ENCODE peak calls at places on chromosome 13, in ten cellular contexts. One of them, this sample, is unnamed.

GRCh38 chr13:50518131-50518530 is 325.4 kb downstream of the DLEU7 start:
- DNase-seq in HepG2: no peak
- DNase-seq in vagina: no peak
- DNase-seq in GM12878: no peak
- DNase-seq in breast epithelium: no peak
- DNase-seq in sigmoid colon: no peak
- DNase-seq in prostate gland: no peak
- DNase-seq in GM23338: no peak
- DNase-seq in HCT116: no peak
- DNase-seq in K562: no peak
- DNase-seq in this sample: no peak

GRCh38 chr13:100131863-100132574 is 43.1 kb downstream of the PCCA start:
- DNase-seq in GM23338: no peak
- DNase-seq in K562: peak
- DNase-seq in breast epithelium: no peak
- DNase-seq in prostate gland: no peak
- DNase-seq in HCT116: peak
- DNase-seq in vagina: no peak
- DNase-seq in GM12878: no peak
- DNase-seq in sigmoid colon: no peak
- DNase-seq in HepG2: peak
- DNase-seq in this sample: no peak

GRCh38 chr13:113489549-113490495 is 689 bp downstream of the DCUN1D2 start:
- DNase-seq in K562: peak
- DNase-seq in sigmoid colon: peak
- DNase-seq in GM23338: peak
- DNase-seq in GM12878: no peak
- DNase-seq in HCT116: no peak
- DNase-seq in HepG2: no peak
- DNase-seq in prostate gland: no peak
- DNase-seq in breast epithelium: no peak
- DNase-seq in vagina: no peak
- DNase-seq in this sample: no peak

GRCh38 chr13:79647518-79647917 is 166.6 kb downstream of the NDFIP2 start:
- DNase-seq in prostate gland: peak
- DNase-seq in HepG2: no peak
- DNase-seq in breast epithelium: no peak
- DNase-seq in HCT116: no peak
- DNase-seq in vagina: no peak
- DNase-seq in sigmoid colon: no peak
- DNase-seq in GM12878: no peak
- DNase-seq in GM23338: no peak
- DNase-seq in K562: no peak
- DNase-seq in this sample: no peak

GRCh38 chr13:109719962-109720646 is 66.3 kb downstream of the IRS2 start:
- DNase-seq in HCT116: no peak
- DNase-seq in vagina: peak
- DNase-seq in HepG2: no peak
- DNase-seq in sigmoid colon: no peak
- DNase-seq in GM12878: no peak
- DNase-seq in GM23338: no peak
- DNase-seq in prostate gland: no peak
- DNase-seq in breast epithelium: no peak
- DNase-seq in K562: peak
- DNase-seq in this sample: no peak

GRCh38 chr13:39462456-39462855 is 140.5 kb downstream of the LHFPL6 start:
- DNase-seq in vagina: no peak
- DNase-seq in sigmoid colon: no peak
- DNase-seq in prostate gland: peak
- DNase-seq in HCT116: no peak
- DNase-seq in breast epithelium: no peak
- DNase-seq in GM23338: no peak
- DNase-seq in HepG2: no peak
- DNase-seq in GM12878: no peak
- DNase-seq in K562: no peak
- DNase-seq in this sample: no peak

GRCh38 chr13:46343279-46343949 is 43.6 kb downstream of the RUBCNL start:
- DNase-seq in HCT116: no peak
- DNase-seq in GM23338: peak
- DNase-seq in HepG2: no peak
- DNase-seq in prostate gland: no peak
- DNase-seq in vagina: no peak
- DNase-seq in breast epithelium: no peak
- DNase-seq in GM12878: no peak
- DNase-seq in sigmoid colon: no peak
- DNase-seq in K562: peak
- DNase-seq in this sample: no peak

GRCh38 chr13:50796463-50796862 is 47.0 kb downstream of the DLEU7 start:
- DNase-seq in K562: no peak
- DNase-seq in GM23338: no peak
- DNase-seq in vagina: no peak
- DNase-seq in HepG2: no peak
- DNase-seq in sigmoid colon: no peak
- DNase-seq in HCT116: no peak
- DNase-seq in prostate gland: no peak
- DNase-seq in breast epithelium: no peak
- DNase-seq in GM12878: no peak
- DNase-seq in this sample: no peak

GRCh38 chr13:36344886-36345437 is 1.2 kb downstream of the SPART start:
- DNase-seq in GM12878: no peak
- DNase-seq in breast epithelium: no peak
- DNase-seq in HepG2: no peak
- DNase-seq in sigmoid colon: no peak
- DNase-seq in prostate gland: peak
- DNase-seq in vagina: no peak
- DNase-seq in GM23338: peak
- DNase-seq in K562: peak
- DNase-seq in HCT116: no peak
- DNase-seq in this sample: no peak

GRCh38 chr13:107364658-107365057 is 796.7 kb upstream of the ARGLU1 start:
- DNase-seq in HepG2: no peak
- DNase-seq in vagina: no peak
- DNase-seq in GM12878: no peak
- DNase-seq in breast epithelium: no peak
- DNase-seq in sigmoid colon: no peak
- DNase-seq in HCT116: no peak
- DNase-seq in K562: no peak
- DNase-seq in prostate gland: no peak
- DNase-seq in GM23338: no peak
- DNase-seq in this sample: no peak

GRCh38 chr13:96089749-96090239 is at the start of gene HS6ST3:
- DNase-seq in vagina: no peak
- DNase-seq in sigmoid colon: no peak
- DNase-seq in HCT116: peak
- DNase-seq in K562: peak
- DNase-seq in GM23338: peak
- DNase-seq in prostate gland: peak
- DNase-seq in HepG2: no peak
- DNase-seq in GM12878: no peak
- DNase-seq in breast epithelium: no peak
- DNase-seq in this sample: no peak

GRCh38 chr13:45828253-45828968 is 23.1 kb downstream of the SIAH3 start:
- DNase-seq in GM23338: peak
- DNase-seq in K562: no peak
- DNase-seq in HCT116: no peak
- DNase-seq in sigmoid colon: no peak
- DNase-seq in GM12878: no peak
- DNase-seq in breast epithelium: no peak
- DNase-seq in vagina: peak
- DNase-seq in HepG2: no peak
- DNase-seq in prostate gland: no peak
- DNase-seq in this sample: no peak

DNA sequence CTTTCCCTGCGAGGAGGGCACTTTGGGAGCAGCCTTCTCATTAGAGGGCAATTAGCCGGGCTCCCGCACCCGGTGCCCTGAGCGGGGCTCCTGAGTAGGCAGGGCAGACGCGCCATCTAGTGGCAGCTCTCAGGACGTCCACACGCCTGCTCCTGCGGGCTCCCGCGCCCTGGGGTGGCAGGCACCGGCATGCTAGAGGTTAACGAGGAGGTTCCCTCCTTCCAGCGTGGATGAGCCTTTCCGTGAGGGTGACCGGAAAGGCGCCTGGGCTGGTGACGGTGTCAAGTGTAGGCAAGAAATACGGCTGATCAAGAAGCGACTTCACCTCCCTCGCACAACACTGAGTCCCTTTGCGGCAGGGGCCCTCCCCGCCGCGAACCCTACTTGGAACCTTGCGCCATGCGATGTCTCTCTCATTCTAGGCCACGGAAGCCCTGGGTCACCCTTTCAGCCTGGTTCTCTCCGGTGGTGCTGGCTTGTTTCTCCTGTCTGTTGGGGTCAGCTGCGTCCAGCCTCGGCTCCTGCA is 67.7 kb downstream of the ALOX5AP start:
- DNase-seq in GM23338: peak
- DNase-seq in breast epithelium: peak
- DNase-seq in sigmoid colon: peak
- DNase-seq in GM12878: peak
- DNase-seq in HCT116: peak
- DNase-seq in K562: peak
- DNase-seq in vagina: no peak
- DNase-seq in HepG2: peak
- DNase-seq in prostate gland: peak
- DNase-seq in this sample: no peak
- H3K4me3 ChIP-seq in GM23338: peak
- H3K4me3 ChIP-seq in breast epithelium: peak
- H3K4me3 ChIP-seq in sigmoid colon: peak
- H3K4me3 ChIP-seq in GM12878: no peak
- H3K4me3 ChIP-seq in HCT116: no peak
- H3K4me3 ChIP-seq in K562: no peak
- H3K4me3 ChIP-seq in vagina: peak
- H3K4me3 ChIP-seq in HepG2: no peak
- H3K4me3 ChIP-seq in prostate gland: peak
- H3K4me3 ChIP-seq in this sample: no peak

GRCh38 chr13:37503287-37503686 is 95.3 kb downstream of the POSTN start:
- DNase-seq in prostate gland: no peak
- DNase-seq in K562: no peak
- DNase-seq in sigmoid colon: no peak
- DNase-seq in GM23338: no peak
- DNase-seq in vagina: no peak
- DNase-seq in GM12878: no peak
- DNase-seq in breast epithelium: no peak
- DNase-seq in HepG2: no peak
- DNase-seq in HCT116: no peak
- DNase-seq in this sample: no peak
- TF ChIP-seq POLR2AphosphoS5 in prostate gland: no peak
- TF ChIP-seq POLR2AphosphoS5 in K562: no peak
- TF ChIP-seq POLR2AphosphoS5 in sigmoid colon: no peak
- TF ChIP-seq POLR2AphosphoS5 in GM23338: no peak
- TF ChIP-seq POLR2AphosphoS5 in vagina: no peak
- TF ChIP-seq POLR2AphosphoS5 in GM12878: no peak
- TF ChIP-seq POLR2AphosphoS5 in breast epithelium: no peak
- TF ChIP-seq POLR2AphosphoS5 in HepG2: no peak
- TF ChIP-seq POLR2AphosphoS5 in HCT116: no peak
- TF ChIP-seq POLR2AphosphoS5 in this sample: no peak

GRCh38 chr13:57638147-57638890 is 6.8 kb downstream of the PCDH17 start:
- DNase-seq in sigmoid colon: no peak
- DNase-seq in breast epithelium: no peak
- DNase-seq in HCT116: no peak
- DNase-seq in K562: no peak
- DNase-seq in GM12878: no peak
- DNase-seq in GM23338: no peak
- DNase-seq in HepG2: no peak
- DNase-seq in vagina: no peak
- DNase-seq in prostate gland: no peak
- DNase-seq in this sample: no peak
- H3K4me3 ChIP-seq in sigmoid colon: no peak
- H3K4me3 ChIP-seq in breast epithelium: no peak
- H3K4me3 ChIP-seq in HCT116: no peak
- H3K4me3 ChIP-seq in K562: no peak
- H3K4me3 ChIP-seq in GM12878: no peak
- H3K4me3 ChIP-seq in GM23338: no peak
- H3K4me3 ChIP-seq in HepG2: no peak
- H3K4me3 ChIP-seq in vagina: no peak
- H3K4me3 ChIP-seq in prostate gland: no peak
- H3K4me3 ChIP-seq in this sample: peak

GRCh38 chr13:111917901-111918300 is 149.0 kb upstream of the SOX1 start:
- DNase-seq in vagina: no peak
- DNase-seq in GM23338: no peak
- DNase-seq in GM12878: no peak
- DNase-seq in HepG2: no peak
- DNase-seq in sigmoid colon: no peak
- DNase-seq in K562: no peak
- DNase-seq in HCT116: no peak
- DNase-seq in breast epithelium: no peak
- DNase-seq in prostate gland: no peak
- DNase-seq in this sample: no peak

GRCh38 chr13:111915104-111915551 is 151.8 kb upstream of the SOX1 start:
- DNase-seq in sigmoid colon: peak
- DNase-seq in vagina: peak
- DNase-seq in HCT116: no peak
- DNase-seq in K562: no peak
- DNase-seq in GM23338: no peak
- DNase-seq in HepG2: no peak
- DNase-seq in prostate gland: no peak
- DNase-seq in breast epithelium: no peak
- DNase-seq in GM12878: no peak
- DNase-seq in this sample: no peak

GRCh38 chr13:111919286-111919685 is 147.7 kb upstream of the SOX1 start:
- DNase-seq in vagina: no peak
- DNase-seq in GM12878: no peak
- DNase-seq in HCT116: no peak
- DNase-seq in prostate gland: no peak
- DNase-seq in K562: no peak
- DNase-seq in HepG2: no peak
- DNase-seq in sigmoid colon: no peak
- DNase-seq in GM23338: no peak
- DNase-seq in breast epithelium: no peak
- DNase-seq in this sample: no peak

GRCh38 chr13:111916201-111916600 is 150.7 kb upstream of the SOX1 start:
- DNase-seq in sigmoid colon: peak
- DNase-seq in GM23338: no peak
- DNase-seq in GM12878: no peak
- DNase-seq in HepG2: no peak
- DNase-seq in K562: no peak
- DNase-seq in breast epithelium: no peak
- DNase-seq in vagina: no peak
- DNase-seq in HCT116: no peak
- DNase-seq in prostate gland: no peak
- DNase-seq in this sample: no peak

DNA sequence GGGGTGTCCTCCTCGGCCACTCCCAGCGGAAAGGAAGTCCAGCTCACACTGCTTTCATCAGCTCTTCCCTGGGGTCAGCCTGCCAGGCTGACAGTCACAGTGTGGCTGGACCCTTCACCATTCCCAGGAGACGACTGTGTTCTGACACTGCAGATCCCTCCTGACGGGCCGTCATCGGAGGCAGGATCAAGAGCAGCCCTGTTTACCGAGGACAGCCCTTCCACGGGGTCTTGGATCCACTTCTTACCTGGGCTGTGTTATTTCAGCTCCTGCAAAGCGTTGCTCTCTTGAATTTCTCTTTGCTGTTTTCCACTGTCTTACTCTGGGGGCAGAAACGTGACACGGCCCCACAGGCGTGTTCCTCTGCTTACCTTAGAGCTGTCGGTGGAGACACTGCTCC is 149.9 kb upstream of the SOX1 start:
- DNase-seq in breast epithelium: no peak
- DNase-seq in vagina: no peak
- DNase-seq in HepG2: no peak
- DNase-seq in K562: no peak
- DNase-seq in GM12878: no peak
- DNase-seq in HCT116: no peak
- DNase-seq in GM23338: no peak
- DNase-seq in prostate gland: no peak
- DNase-seq in sigmoid colon: no peak
- DNase-seq in this sample: no peak
- TF ChIP-seq POLR2AphosphoS5 in breast epithelium: no peak
- TF ChIP-seq POLR2AphosphoS5 in vagina: no peak
- TF ChIP-seq POLR2AphosphoS5 in HepG2: no peak
- TF ChIP-seq POLR2AphosphoS5 in K562: no peak
- TF ChIP-seq POLR2AphosphoS5 in GM12878: no peak
- TF ChIP-seq POLR2AphosphoS5 in HCT116: no peak
- TF ChIP-seq POLR2AphosphoS5 in GM23338: no peak
- TF ChIP-seq POLR2AphosphoS5 in prostate gland: no peak
- TF ChIP-seq POLR2AphosphoS5 in sigmoid colon: no peak
- TF ChIP-seq POLR2AphosphoS5 in this sample: no peak

This sample was measured in SK-N-MC.